ENCODE peak calls at places on chromosome 21, in nine cellular contexts. One of them, this sample, is unnamed.

GRCh38 chr21:18716578-18717138 is 313.1 kb upstream of the TMPRSS15 start:
- DNase-seq in ovary: no peak
- DNase-seq in Calu3: no peak
- DNase-seq in activated T-cell treated with anti-CD3 and anti-CD28 coated beads for 24 hours: no peak
- DNase-seq in fibroblast of the aortic adventitia: no peak
- DNase-seq in activated CD8-positive, alpha-beta memory T cell treated with anti-CD3 and anti-CD28 coated beads for 4 hours: no peak
- DNase-seq in stimulated activated CD4-positive, alpha-beta T cell treated with anti-CD3 and anti-CD28 coated beads, Interleukin-2, amount 100 ng/mL, for 48 hours: no peak
- DNase-seq in M059J: peak; percentile 5
- DNase-seq in effector memory CD8-positive, alpha-beta T cell: no peak
- DNase-seq in this sample: peak; percentile 54

GRCh38 chr21:41931041-41931451 is 22.8 kb downstream of the C2CD2 start:
- DNase-seq in ovary: no peak
- DNase-seq in Calu3: no peak
- DNase-seq in activated T-cell treated with anti-CD3 and anti-CD28 coated beads for 24 hours: no peak
- DNase-seq in fibroblast of the aortic adventitia: peak; percentile 46
- DNase-seq in activated CD8-positive, alpha-beta memory T cell treated with anti-CD3 and anti-CD28 coated beads for 4 hours: no peak
- DNase-seq in stimulated activated CD4-positive, alpha-beta T cell treated with anti-CD3 and anti-CD28 coated beads, Interleukin-2, amount 100 ng/mL, for 48 hours: no peak
- DNase-seq in M059J: no peak
- DNase-seq in effector memory CD8-positive, alpha-beta T cell: no peak
- DNase-seq in this sample: no peak

GRCh38 chr21:45709696-45710268 is 66.3 kb downstream of the PCBP3 start:
- DNase-seq in ovary: no peak
- DNase-seq in Calu3: no peak
- DNase-seq in activated T-cell treated with anti-CD3 and anti-CD28 coated beads for 24 hours: no peak
- DNase-seq in fibroblast of the aortic adventitia: no peak
- DNase-seq in activated CD8-positive, alpha-beta memory T cell treated with anti-CD3 and anti-CD28 coated beads for 4 hours: no peak
- DNase-seq in stimulated activated CD4-positive, alpha-beta T cell treated with anti-CD3 and anti-CD28 coated beads, Interleukin-2, amount 100 ng/mL, for 48 hours: no peak
- DNase-seq in M059J: no peak
- DNase-seq in effector memory CD8-positive, alpha-beta T cell: no peak
- DNase-seq in this sample: no peak

GRCh38 chr21:41366522-41367151 is 4.8 kb downstream of the MX2 start:
- DNase-seq in ovary: no peak
- DNase-seq in Calu3: peak; percentile 76
- DNase-seq in activated T-cell treated with anti-CD3 and anti-CD28 coated beads for 24 hours: no peak
- DNase-seq in fibroblast of the aortic adventitia: peak; percentile 21
- DNase-seq in activated CD8-positive, alpha-beta memory T cell treated with anti-CD3 and anti-CD28 coated beads for 4 hours: no peak
- DNase-seq in stimulated activated CD4-positive, alpha-beta T cell treated with anti-CD3 and anti-CD28 coated beads, Interleukin-2, amount 100 ng/mL, for 48 hours: no peak
- DNase-seq in M059J: peak; percentile 98
- DNase-seq in effector memory CD8-positive, alpha-beta T cell: no peak
- DNase-seq in this sample: no peak

GRCh38 chr21:33403128-33403785 is at the start of gene IFNGR2:
- DNase-seq in ovary: peak; percentile 44
- DNase-seq in Calu3: peak; percentile 44
- DNase-seq in activated T-cell treated with anti-CD3 and anti-CD28 coated beads for 24 hours: no peak
- DNase-seq in fibroblast of the aortic adventitia: no peak
- DNase-seq in activated CD8-positive, alpha-beta memory T cell treated with anti-CD3 and anti-CD28 coated beads for 4 hours: no peak
- DNase-seq in stimulated activated CD4-positive, alpha-beta T cell treated with anti-CD3 and anti-CD28 coated beads, Interleukin-2, amount 100 ng/mL, for 48 hours: peak; percentile 35
- DNase-seq in M059J: no peak
- DNase-seq in effector memory CD8-positive, alpha-beta T cell: no peak
- DNase-seq in this sample: no peak

GRCh38 chr21:38140192-38140905 is 116.4 kb upstream of the KCNJ15 start:
- DNase-seq in ovary: no peak
- DNase-seq in Calu3: no peak
- DNase-seq in activated T-cell treated with anti-CD3 and anti-CD28 coated beads for 24 hours: no peak
- DNase-seq in fibroblast of the aortic adventitia: peak; percentile 37
- DNase-seq in activated CD8-positive, alpha-beta memory T cell treated with anti-CD3 and anti-CD28 coated beads for 4 hours: no peak
- DNase-seq in stimulated activated CD4-positive, alpha-beta T cell treated with anti-CD3 and anti-CD28 coated beads, Interleukin-2, amount 100 ng/mL, for 48 hours: no peak
- DNase-seq in M059J: peak; percentile 82
- DNase-seq in effector memory CD8-positive, alpha-beta T cell: no peak
- DNase-seq in this sample: peak; percentile 34

GRCh38 chr21:33384851-33385331 is 18.3 kb upstream of the IFNGR2 start:
- DNase-seq in ovary: no peak
- DNase-seq in Calu3: no peak
- DNase-seq in activated T-cell treated with anti-CD3 and anti-CD28 coated beads for 24 hours: no peak
- DNase-seq in fibroblast of the aortic adventitia: no peak
- DNase-seq in activated CD8-positive, alpha-beta memory T cell treated with anti-CD3 and anti-CD28 coated beads for 4 hours: no peak
- DNase-seq in stimulated activated CD4-positive, alpha-beta T cell treated with anti-CD3 and anti-CD28 coated beads, Interleukin-2, amount 100 ng/mL, for 48 hours: no peak
- DNase-seq in M059J: peak; percentile 55
- DNase-seq in effector memory CD8-positive, alpha-beta T cell: peak; percentile 56
- DNase-seq in this sample: no peak

GRCh38 chr21:28867401-28867800 is 125.3 kb downstream of the LTN1 start:
- DNase-seq in ovary: no peak
- DNase-seq in Calu3: no peak
- DNase-seq in activated T-cell treated with anti-CD3 and anti-CD28 coated beads for 24 hours: no peak
- DNase-seq in fibroblast of the aortic adventitia: peak; percentile 63
- DNase-seq in activated CD8-positive, alpha-beta memory T cell treated with anti-CD3 and anti-CD28 coated beads for 4 hours: no peak
- DNase-seq in stimulated activated CD4-positive, alpha-beta T cell treated with anti-CD3 and anti-CD28 coated beads, Interleukin-2, amount 100 ng/mL, for 48 hours: no peak
- DNase-seq in M059J: no peak
- DNase-seq in effector memory CD8-positive, alpha-beta T cell: no peak
- DNase-seq in this sample: no peak

GRCh38 chr21:15414057-15414456 is 315.7 kb upstream of the USP25 start:
- DNase-seq in ovary: no peak
- DNase-seq in Calu3: no peak
- DNase-seq in activated T-cell treated with anti-CD3 and anti-CD28 coated beads for 24 hours: no peak
- DNase-seq in fibroblast of the aortic adventitia: no peak
- DNase-seq in activated CD8-positive, alpha-beta memory T cell treated with anti-CD3 and anti-CD28 coated beads for 4 hours: no peak
- DNase-seq in stimulated activated CD4-positive, alpha-beta T cell treated with anti-CD3 and anti-CD28 coated beads, Interleukin-2, amount 100 ng/mL, for 48 hours: no peak
- DNase-seq in M059J: no peak
- DNase-seq in effector memory CD8-positive, alpha-beta T cell: no peak
- DNase-seq in this sample: no peak

GRCh38 chr21:46077674-46078101 is 20.2 kb upstream of the COL6A2 start:
- DNase-seq in ovary: no peak
- DNase-seq in Calu3: no peak
- DNase-seq in activated T-cell treated with anti-CD3 and anti-CD28 coated beads for 24 hours: no peak
- DNase-seq in fibroblast of the aortic adventitia: no peak
- DNase-seq in activated CD8-positive, alpha-beta memory T cell treated with anti-CD3 and anti-CD28 coated beads for 4 hours: no peak
- DNase-seq in stimulated activated CD4-positive, alpha-beta T cell treated with anti-CD3 and anti-CD28 coated beads, Interleukin-2, amount 100 ng/mL, for 48 hours: no peak
- DNase-seq in M059J: no peak
- DNase-seq in effector memory CD8-positive, alpha-beta T cell: no peak
- DNase-seq in this sample: no peak

GRCh38 chr21:39384674-39385298 is 35.9 kb upstream of the HMGN1 start:
- DNase-seq in ovary: no peak
- DNase-seq in Calu3: no peak
- DNase-seq in activated T-cell treated with anti-CD3 and anti-CD28 coated beads for 24 hours: no peak
- DNase-seq in fibroblast of the aortic adventitia: no peak
- DNase-seq in activated CD8-positive, alpha-beta memory T cell treated with anti-CD3 and anti-CD28 coated beads for 4 hours: no peak
- DNase-seq in stimulated activated CD4-positive, alpha-beta T cell treated with anti-CD3 and anti-CD28 coated beads, Interleukin-2, amount 100 ng/mL, for 48 hours: no peak
- DNase-seq in M059J: peak; percentile 77
- DNase-seq in effector memory CD8-positive, alpha-beta T cell: no peak
- DNase-seq in this sample: peak; percentile 45

GRCh38 chr21:19076031-19076430 is 672.4 kb upstream of the TMPRSS15 start:
- DNase-seq in ovary: no peak
- DNase-seq in Calu3: no peak
- DNase-seq in activated T-cell treated with anti-CD3 and anti-CD28 coated beads for 24 hours: no peak
- DNase-seq in fibroblast of the aortic adventitia: no peak
- DNase-seq in activated CD8-positive, alpha-beta memory T cell treated with anti-CD3 and anti-CD28 coated beads for 4 hours: no peak
- DNase-seq in stimulated activated CD4-positive, alpha-beta T cell treated with anti-CD3 and anti-CD28 coated beads, Interleukin-2, amount 100 ng/mL, for 48 hours: no peak
- DNase-seq in M059J: no peak
- DNase-seq in effector memory CD8-positive, alpha-beta T cell: no peak
- DNase-seq in this sample: no peak

GRCh38 chr21:17370750-17371325 is 142.0 kb upstream of the CXADR start:
- DNase-seq in ovary: no peak
- DNase-seq in Calu3: no peak
- DNase-seq in activated T-cell treated with anti-CD3 and anti-CD28 coated beads for 24 hours: no peak
- DNase-seq in fibroblast of the aortic adventitia: no peak
- DNase-seq in activated CD8-positive, alpha-beta memory T cell treated with anti-CD3 and anti-CD28 coated beads for 4 hours: no peak
- DNase-seq in stimulated activated CD4-positive, alpha-beta T cell treated with anti-CD3 and anti-CD28 coated beads, Interleukin-2, amount 100 ng/mL, for 48 hours: no peak
- DNase-seq in M059J: no peak
- DNase-seq in effector memory CD8-positive, alpha-beta T cell: no peak
- DNase-seq in this sample: no peak

GRCh38 chr21:45302082-45303061 is 14.7 kb upstream of the POFUT2 start:
- DNase-seq in ovary: peak; percentile 69
- DNase-seq in Calu3: no peak
- DNase-seq in activated T-cell treated with anti-CD3 and anti-CD28 coated beads for 24 hours: peak; percentile 32
- DNase-seq in fibroblast of the aortic adventitia: no peak
- DNase-seq in activated CD8-positive, alpha-beta memory T cell treated with anti-CD3 and anti-CD28 coated beads for 4 hours: peak; percentile 31
- DNase-seq in stimulated activated CD4-positive, alpha-beta T cell treated with anti-CD3 and anti-CD28 coated beads, Interleukin-2, amount 100 ng/mL, for 48 hours: peak; percentile 27
- DNase-seq in M059J: no peak
- DNase-seq in effector memory CD8-positive, alpha-beta T cell: peak; percentile 47
- DNase-seq in this sample: peak; percentile 84

GRCh38 chr21:32653326-32653901 is 41.2 kb upstream of the CFAP298 start:
- DNase-seq in ovary: no peak
- DNase-seq in Calu3: peak; percentile 49
- DNase-seq in activated T-cell treated with anti-CD3 and anti-CD28 coated beads for 24 hours: peak; percentile 4
- DNase-seq in fibroblast of the aortic adventitia: peak; percentile 29
- DNase-seq in activated CD8-positive, alpha-beta memory T cell treated with anti-CD3 and anti-CD28 coated beads for 4 hours: no peak
- DNase-seq in stimulated activated CD4-positive, alpha-beta T cell treated with anti-CD3 and anti-CD28 coated beads, Interleukin-2, amount 100 ng/mL, for 48 hours: peak; percentile 21
- DNase-seq in M059J: peak; percentile 26
- DNase-seq in effector memory CD8-positive, alpha-beta T cell: no peak
- DNase-seq in this sample: peak; percentile 59

GRCh38 chr21:42767561-42767835 is 111.8 kb downstream of the WDR4 start:
- DNase-seq in ovary: no peak
- DNase-seq in Calu3: no peak
- DNase-seq in activated T-cell treated with anti-CD3 and anti-CD28 coated beads for 24 hours: no peak
- DNase-seq in fibroblast of the aortic adventitia: no peak
- DNase-seq in activated CD8-positive, alpha-beta memory T cell treated with anti-CD3 and anti-CD28 coated beads for 4 hours: no peak
- DNase-seq in stimulated activated CD4-positive, alpha-beta T cell treated with anti-CD3 and anti-CD28 coated beads, Interleukin-2, amount 100 ng/mL, for 48 hours: no peak
- DNase-seq in M059J: no peak
- DNase-seq in effector memory CD8-positive, alpha-beta T cell: no peak
- DNase-seq in this sample: no peak

GRCh38 chr21:26405735-26406361 is 167.2 kb downstream of the CYYR1 start:
- DNase-seq in ovary: no peak
- DNase-seq in Calu3: peak; percentile 11
- DNase-seq in activated T-cell treated with anti-CD3 and anti-CD28 coated beads for 24 hours: no peak
- DNase-seq in fibroblast of the aortic adventitia: peak; percentile 79
- DNase-seq in activated CD8-positive, alpha-beta memory T cell treated with anti-CD3 and anti-CD28 coated beads for 4 hours: no peak
- DNase-seq in stimulated activated CD4-positive, alpha-beta T cell treated with anti-CD3 and anti-CD28 coated beads, Interleukin-2, amount 100 ng/mL, for 48 hours: peak; percentile 1
- DNase-seq in M059J: peak; percentile 83
- DNase-seq in effector memory CD8-positive, alpha-beta T cell: no peak
- DNase-seq in this sample: peak; percentile 20

GRCh38 chr21:28857720-28858119 is 135.0 kb downstream of the LTN1 start:
- DNase-seq in ovary: no peak
- DNase-seq in Calu3: no peak
- DNase-seq in activated T-cell treated with anti-CD3 and anti-CD28 coated beads for 24 hours: no peak
- DNase-seq in fibroblast of the aortic adventitia: no peak
- DNase-seq in activated CD8-positive, alpha-beta memory T cell treated with anti-CD3 and anti-CD28 coated beads for 4 hours: no peak
- DNase-seq in stimulated activated CD4-positive, alpha-beta T cell treated with anti-CD3 and anti-CD28 coated beads, Interleukin-2, amount 100 ng/mL, for 48 hours: no peak
- DNase-seq in M059J: no peak
- DNase-seq in effector memory CD8-positive, alpha-beta T cell: no peak
- DNase-seq in this sample: no peak

This sample was measured in endothelial cell of umbilical vein.